ENCODE peak calls at places on chromosomes 3 and 15, in four cellular contexts. G is cardiac fibroblast, D is thoracic aorta, B is brain microvascular endothelial cell. H is an unnamed sample.

GRCh38 chr15:60830479-60830878 is 351.5 kb upstream of the ICE2 start:
- DNase-seq in G (peak), D (no peak), B (no peak), H (peak)

GRCh38 chr3:30199096-30199734 is 407.2 kb upstream of the TGFBR2 start:
- DNase-seq in G (peak), D (no peak), B (peak), H (peak)

GRCh38 chr3:155441506-155441905 is 148.0 kb upstream of the STRIT1 start:
- DNase-seq in G (no peak), D (no peak), B (no peak), H (no peak)

GRCh38 chr3:39281533-39281932 is 1.7 kb upstream of the CX3CR1 start:
- DNase-seq in G (no peak), D (no peak), B (no peak), H (no peak)

GRCh38 chr15:78551902-78552301 is 11.7 kb downstream of the PSMA4 start:
- DNase-seq in G (no peak), D (no peak), B (no peak), H (no peak)

GRCh38 chr3:184176377-184177330 is 2.0 kb downstream of the AP2M1 start:
- DNase-seq in G (peak), D (peak), B (peak), H (peak)

GRCh38 chr15:69648215-69648614 is 195.6 kb downstream of the RPLP1 start:
- DNase-seq in G (no peak), D (no peak), B (no peak), H (no peak)

GRCh38 chr3:46947981-46948791 is 28.4 kb downstream of the CCDC12 start:
- DNase-seq in G (peak), D (no peak), B (peak), H (no peak)

GRCh38 chr3:4401441-4401840 is 65.6 kb downstream of the SUMF1 start:
- DNase-seq in G (no peak), D (no peak), B (peak), H (peak)

GRCh38 chr3:196422976-196423781 is 9.0 kb downstream of the UBXN7 start:
- DNase-seq in G (peak), D (no peak), B (no peak), H (peak)

GRCh38 chr3:45167011-45167911 is 21.1 kb upstream of the CDCP1 start:
- DNase-seq in G (peak), D (peak), B (peak), H (peak)

GRCh38 chr3:184562146-184562861 is 719 bp downstream of the EPHB3 start:
- DNase-seq in G (peak), D (no peak), B (no peak), H (no peak)

GRCh38 chr3:132254076-132254755 is 63.0 kb upstream of the ACP3 start:
- DNase-seq in G (no peak), D (no peak), B (no peak), H (peak)

GRCh38 chr3:157438371-157438735 is 1.7 kb downstream of the PTX3 start:
- DNase-seq in G (peak), D (no peak), B (no peak), H (no peak)

GRCh38 chr3:79618883-79619282 is 148.9 kb downstream of the ROBO1 start:
- DNase-seq in G (no peak), D (no peak), B (no peak), H (no peak)

GRCh38 chr3:112813016-112813415 is 33.6 kb downstream of the CD200R1L start:
- DNase-seq in G (peak), D (no peak), B (no peak), H (no peak)

GRCh38 chr3:87488725-87489124 is 212.3 kb upstream of the POU1F1 start:
- DNase-seq in G (no peak), D (no peak), B (no peak), H (no peak)

GRCh38 chr15:49380912-49381311 is 42.1 kb upstream of the FGF7 start:
- DNase-seq in G (no peak), D (no peak), B (no peak), H (no peak)

GRCh38 chr15:81338422-81339007 is 14.6 kb upstream of the STARD5 start:
- DNase-seq in G (peak), D (peak), B (peak), H (peak)

GRCh38 chr3:194577985-194578905 is 55.0 kb downstream of the TMEM44 start:
- DNase-seq in G (peak), D (peak), B (peak), H (peak)

GRCh38 chr15:55222588-55222987 is 25.8 kb upstream of the RSL24D1 start:
- DNase-seq in G (no peak), D (no peak), B (no peak), H (no peak)

GRCh38 chr3:186915808-186916796 is 14.2 kb upstream of the ST6GAL1 start:
- DNase-seq in G (no peak), D (no peak), B (no peak), H (no peak)

GRCh38 chr3:10702961-10703740 is 112.9 kb upstream of the SLC6A11 start:
- DNase-seq in G (no peak), D (no peak), B (no peak), H (no peak)

GRCh38 chr3:14137004-14137403 is 12.2 kb downstream of the TMEM43 start:
- DNase-seq in G (no peak), D (no peak), B (no peak), H (no peak)

GRCh38 chr3:24315991-24316390 is 178.7 kb downstream of the THRB start:
- DNase-seq in G (peak), D (no peak), B (no peak), H (no peak)

GRCh38 chr3:88203537-88204143 is 53.9 kb downstream of the C3orf38 start:
- DNase-seq in G (peak), D (no peak), B (peak), H (peak)

GRCh38 chr15:65583701-65584100 is 27.2 kb downstream of the INTS14 start:
- DNase-seq in G (peak), D (no peak), B (peak), H (peak)

GRCh38 chr3:157204880-157205279 is 44.9 kb upstream of the CCNL1 start:
- DNase-seq in G (no peak), D (no peak), B (no peak), H (no peak)

GRCh38 chr3:144963810-144964209 is 992.2 kb downstream of the DIPK2A start:
- DNase-seq in G (no peak), D (no peak), B (no peak), H (no peak)

GRCh38 chr3:134360046-134360445 is 14.2 kb downstream of the AMOTL2 start:
- DNase-seq in G (no peak), D (no peak), B (no peak), H (no peak)

GRCh38 chr3:156449712-156450574 is 105.0 kb downstream of the SSR3 start:
- DNase-seq in G (peak), D (no peak), B (peak), H (peak)

GRCh38 chr15:33461671-33462070 is 150.9 kb downstream of the RYR3 start:
- DNase-seq in G (no peak), D (no peak), B (no peak), H (no peak)

GRCh38 chr15:28885289-28885629 is 515 bp upstream of the APBA2 start:
- DNase-seq in G (no peak), D (no peak), B (no peak), H (no peak)
- H3K4me3 ChIP-seq in G (peak), D (peak), B (peak), H (peak)

GRCh38 chr15:39228889-39229288 is 352.0 kb upstream of the THBS1 start:
- DNase-seq in G (no peak), D (no peak), B (no peak), H (no peak)

GRCh38 chr15:39227001-39227400 is 353.9 kb upstream of the THBS1 start:
- DNase-seq in G (no peak), D (no peak), B (no peak), H (no peak)

GRCh38 chr15:39230917-39231285 is 350.0 kb upstream of the THBS1 start:
- DNase-seq in G (no peak), D (no peak), B (no peak), H (no peak)

GRCh38 chr15:39232512-39232911 is 348.4 kb upstream of the THBS1 start:
- DNase-seq in G (peak), D (no peak), B (peak), H (peak)

DNA sequence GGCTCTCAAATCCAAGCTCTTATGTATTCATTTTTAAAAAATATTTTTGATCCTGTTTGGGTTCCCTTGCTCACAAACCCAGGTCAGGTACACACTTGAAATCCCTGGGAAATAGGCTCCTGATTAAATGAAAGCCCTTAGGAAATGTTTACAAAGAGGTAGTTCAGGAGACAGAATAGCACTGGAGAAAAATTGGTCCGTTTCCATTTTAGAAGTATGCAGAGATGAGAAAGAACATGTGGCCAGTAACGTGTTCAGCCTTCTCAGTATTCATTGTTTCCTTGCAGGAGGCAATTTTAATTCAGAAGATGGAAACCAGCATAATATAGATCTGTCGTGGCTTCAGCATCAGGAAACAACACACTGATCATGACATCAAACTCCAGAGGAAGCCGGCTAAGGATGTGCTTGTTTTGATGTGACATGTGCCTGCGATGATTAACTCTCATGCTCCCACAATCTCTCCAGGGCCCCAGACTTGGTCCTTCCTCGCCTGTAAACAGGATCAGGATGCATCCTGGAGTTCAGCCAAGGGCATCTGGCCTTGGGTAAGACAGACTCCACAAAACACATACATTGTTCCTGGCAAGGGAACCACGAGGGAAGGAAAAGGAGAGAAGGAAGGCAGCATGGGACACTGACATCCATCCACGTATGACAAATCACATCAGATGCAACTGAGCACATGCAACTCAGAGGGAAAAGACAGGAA is 350.5 kb upstream of the THBS1 start:
- DNase-seq in G (peak), D (no peak), B (peak), H (no peak)
- TF ChIP-seq CTCF in G (no peak), D (no peak), B (no peak), H (no peak)

GRCh38 chr3:148694116-148694515 is 3.6 kb upstream of the AGTR1 start:
- DNase-seq in G (no peak), D (no peak), B (no peak), H (no peak)

GRCh38 chr3:148698190-148698806 is 595 bp downstream of the AGTR1 start:
- DNase-seq in G (no peak), D (no peak), B (no peak), H (no peak)

DNA sequence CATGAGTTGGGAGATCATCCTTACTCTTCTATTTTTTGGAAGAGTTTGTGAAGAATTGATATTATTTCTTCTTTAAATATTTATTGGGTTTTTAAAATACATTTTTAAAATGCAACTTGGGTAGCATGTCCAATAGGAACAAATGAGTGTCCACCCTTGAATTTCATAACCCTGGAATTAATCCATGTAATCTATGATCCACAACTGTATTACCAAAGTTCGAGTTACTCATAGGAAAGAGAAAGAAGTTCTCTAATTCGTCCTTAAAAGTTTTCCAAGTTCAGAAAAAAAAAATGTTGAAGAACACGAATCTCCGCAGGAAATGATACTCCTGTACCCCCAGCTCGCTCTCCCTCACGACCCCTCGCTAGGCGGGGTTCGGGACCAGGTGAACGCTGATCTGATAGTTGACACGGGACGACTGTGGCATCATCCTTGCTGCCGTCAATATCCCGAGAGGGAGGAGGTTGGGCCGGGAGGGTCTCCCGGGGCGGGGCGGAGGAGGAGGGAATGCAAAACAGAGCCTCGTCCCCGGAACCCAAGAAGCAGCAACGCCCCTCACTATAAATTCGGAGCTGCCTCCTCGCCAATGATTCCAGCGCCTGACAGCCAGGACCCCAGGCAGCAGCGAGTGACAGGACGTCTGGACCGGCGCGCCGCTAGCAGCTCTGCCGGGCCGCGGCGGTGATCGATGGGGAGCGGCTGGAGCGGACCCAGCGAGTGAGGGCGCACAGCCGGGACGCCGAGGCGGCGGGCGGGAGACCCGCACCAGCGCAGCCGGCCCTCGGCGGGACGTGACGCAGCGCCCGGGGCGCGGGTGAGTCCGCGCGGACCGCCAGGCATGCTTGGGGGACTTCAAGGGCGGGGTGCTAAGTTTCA is at the start of gene AGTR1:
- DNase-seq in G (peak), D (peak), B (peak), H (peak)
- H3K4me3 ChIP-seq in G (peak), D (peak), B (peak), H (peak)

GRCh38 chr15:74788716-74789151 is 6.9 kb downstream of the CSK start:
- DNase-seq in G (no peak), D (no peak), B (no peak), H (no peak)

GRCh38 chr15:74786659-74787165 is 4.8 kb downstream of the CSK start:
- DNase-seq in G (no peak), D (no peak), B (no peak), H (no peak)

GRCh38 chr15:74789171-74789627 is 7.3 kb downstream of the CSK start:
- DNase-seq in G (no peak), D (no peak), B (no peak), H (no peak)

GRCh38 chr15:74788042-74788715 is 6.3 kb downstream of the CSK start:
- DNase-seq in G (no peak), D (no peak), B (no peak), H (no peak)

DNA sequence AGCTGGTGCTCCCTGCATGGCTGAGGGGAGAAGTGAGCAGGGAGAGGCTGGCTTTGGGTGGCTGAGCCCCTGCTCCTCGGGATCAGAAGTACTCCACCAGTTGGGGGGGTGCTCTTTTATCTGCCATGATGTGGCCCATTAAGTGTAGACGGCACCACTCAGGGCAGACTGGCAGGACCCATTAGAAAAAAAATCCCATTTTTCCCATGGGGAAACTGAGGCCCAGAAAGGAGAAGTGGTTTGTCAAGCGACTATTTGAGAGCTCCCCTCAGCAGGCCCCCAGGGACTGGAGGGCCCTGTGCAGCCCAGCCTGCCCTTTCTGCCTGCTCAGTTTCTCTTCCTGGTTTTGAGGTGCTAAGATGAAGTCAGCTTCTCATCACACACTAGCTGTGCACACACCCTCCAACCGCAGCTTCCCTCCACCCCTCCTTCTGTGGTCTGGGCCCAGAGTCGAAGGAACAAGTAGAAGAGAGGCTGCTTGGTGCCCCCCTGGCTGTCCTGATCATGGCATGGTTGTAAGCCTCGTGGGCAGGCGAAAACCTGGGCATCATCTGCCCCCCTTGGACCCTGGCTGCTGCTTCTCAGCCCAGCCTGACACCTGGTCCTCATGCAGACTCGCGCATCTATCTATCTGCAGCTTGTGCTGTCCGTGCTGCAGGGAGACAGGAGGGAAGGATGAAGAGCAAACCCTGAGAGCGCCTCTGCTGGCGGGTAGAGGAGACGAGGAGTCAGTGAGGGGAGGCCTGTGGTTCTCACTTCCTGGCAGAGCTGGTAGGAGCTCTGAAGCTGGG is 5.6 kb downstream of the CSK start:
- DNase-seq in G (peak), D (no peak), B (peak), H (peak)
- TF ChIP-seq CTCF in G (peak), D (no peak), B (peak), H (peak)

GRCh38 chr15:85458764-85459163 is 78.4 kb downstream of the AKAP13 start:
- DNase-seq in G (no peak), D (no peak), B (no peak), H (peak)

GRCh38 chr15:85463273-85463937 is 83.0 kb downstream of the AKAP13 start:
- DNase-seq in G (no peak), D (no peak), B (no peak), H (no peak)

GRCh38 chr15:85462029-85462428 is 81.6 kb downstream of the AKAP13 start:
- DNase-seq in G (no peak), D (no peak), B (no peak), H (no peak)

GRCh38 chr15:85463976-85464375 is 83.6 kb downstream of the AKAP13 start:
- DNase-seq in G (no peak), D (no peak), B (no peak), H (no peak)

DNA sequence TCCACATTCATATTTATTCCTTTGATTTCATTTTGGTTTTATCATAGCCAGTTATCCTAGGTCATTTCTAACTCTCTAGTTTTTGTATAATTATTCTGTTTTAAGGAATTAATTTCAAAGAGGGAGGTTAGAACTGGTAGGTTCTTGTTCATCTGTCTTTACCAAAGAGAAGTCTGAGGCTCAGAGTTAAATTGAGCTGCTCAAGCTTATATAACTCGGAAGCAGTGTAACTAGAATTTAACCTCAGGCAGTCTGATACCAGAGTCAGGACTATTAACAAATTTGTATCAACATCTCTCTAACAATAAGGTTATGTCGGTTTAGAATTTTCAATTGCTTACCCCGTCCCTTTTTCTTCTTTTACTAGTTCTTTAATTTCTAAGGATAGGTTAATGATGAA is 84.1 kb downstream of the AKAP13 start:
- DNase-seq in G (no peak), D (no peak), B (no peak), H (no peak)
- H3K4me3 ChIP-seq in G (no peak), D (no peak), B (no peak), H (no peak)

DNA sequence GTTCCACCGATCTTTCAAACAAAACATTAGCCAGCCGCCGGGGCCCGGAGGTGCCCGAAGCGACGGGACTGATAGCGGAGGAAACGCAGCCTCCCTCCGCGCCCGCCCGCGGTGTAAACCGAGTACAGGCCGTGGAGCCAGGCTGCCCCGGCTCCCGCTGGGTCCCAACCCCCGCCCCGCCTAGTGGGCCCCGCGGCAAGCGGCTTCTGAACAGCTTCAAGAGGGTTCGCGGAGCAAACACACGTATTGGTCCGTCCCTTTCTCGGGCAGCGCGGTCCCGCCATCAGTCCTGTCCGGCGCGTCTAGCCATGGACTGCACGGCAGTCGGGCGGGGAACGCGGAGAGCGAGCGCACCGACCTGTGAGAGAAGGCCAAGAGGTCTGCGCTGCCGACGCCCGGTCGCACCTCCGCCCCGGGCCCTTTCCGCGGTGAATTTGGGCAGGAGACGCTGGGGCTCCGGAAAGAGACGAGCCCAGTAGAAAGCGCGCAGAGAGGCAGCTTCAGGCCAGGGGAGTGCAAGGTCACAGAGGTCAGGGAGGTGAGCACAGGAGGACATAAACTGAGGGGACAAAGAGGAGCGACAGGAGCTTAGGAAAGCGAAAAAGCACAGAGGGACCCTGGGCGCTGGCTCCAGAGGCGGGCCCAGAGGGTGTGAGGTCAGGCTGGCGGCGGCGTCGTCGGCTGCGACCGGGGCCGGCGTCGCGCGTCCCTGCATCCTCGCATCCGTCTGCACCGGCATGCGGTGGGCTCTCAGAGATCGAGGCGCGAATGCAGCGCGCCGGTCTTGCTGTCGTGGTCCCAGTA is 1.9 kb downstream of the FOXL2 start:
- DNase-seq in G (no peak), D (no peak), B (no peak), H (no peak)
- TF ChIP-seq CTCF in G (no peak), D (no peak), B (no peak), H (no peak)